ENCODE peak calls at places on chromosome 5, in five cellular contexts. G is HT-29, F is Caco-2, C is fibroblast of mammary gland, X is coronary artery. T is an unnamed sample.

GRCh38 chr5:179792612-179793469 is 945 bp upstream of the LTC4S start:
- DNase-seq in G (no peak), F (no peak), C (no peak), X (no peak), T (no peak)

GRCh38 chr5:153866176-153866575 is 172.5 kb downstream of the FAM114A2 start:
- DNase-seq in G (no peak), F (no peak), C (peak), X (no peak), T (no peak)

GRCh38 chr5:122756263-122756911 is 18.5 kb upstream of the SNX2 start:
- DNase-seq in G (no peak), F (no peak), C (peak), X (no peak), T (no peak)

GRCh38 chr5:40409600-40409999 is 270.1 kb upstream of the PTGER4 start:
- DNase-seq in G (no peak), F (no peak), C (no peak), X (no peak), T (no peak)

GRCh38 chr5:143569722-143570567 is 166.5 kb upstream of the NR3C1 start:
- DNase-seq in G (no peak), F (peak), C (peak), X (no peak), T (no peak)

GRCh38 chr5:457195-457961 is 14.4 kb downstream of the EXOC3 start:
- DNase-seq in G (no peak), F (no peak), C (no peak), X (peak), T (no peak)

GRCh38 chr5:78605611-78606010 is 43.0 kb downstream of the LHFPL2 start:
- DNase-seq in G (no peak), F (no peak), C (no peak), X (no peak), T (no peak)

GRCh38 chr5:757931-758697 is 26.4 kb downstream of the ZDHHC11B start:
- DNase-seq in G (peak), F (peak), C (no peak), X (peak), T (peak)